ENCODE peak calls at places on chromosomes 11 and 22, in nine cellular contexts. D is GM23248, Z is neural progenitor cell, P is HCT116, N is SK-N-SH, X is PC-3, E is hepatocyte, J is OCI-LY7, O is GM23338. T is an unnamed sample. For H3K4me1, the result is how much of the 10 kb centered on the place peaks cover.

GRCh38 chr11:84430661-84431060 is 1144.5 kb upstream of the CCDC90B start:
- DNase-seq in D (no peak), Z (peak), P (no peak), N (no peak), X (peak), E (peak), J (no peak), O (peak), T (peak)

GRCh38 chr11:12229450-12230229 is 119.2 kb downstream of the MICAL2 start:
- DNase-seq in D (no peak), Z (no peak), P (no peak), N (no peak), X (peak), E (peak), J (no peak), O (no peak), T (no peak)

GRCh38 chr22:24066260-24066659 is 55.2 kb downstream of the CABIN1 start:
- DNase-seq in D (peak), Z (no peak), P (no peak), N (no peak), X (no peak), E (no peak), J (peak), O (no peak), T (no peak)

GRCh38 chr11:69076129-69076791 is 27.5 kb downstream of the TPCN2 start:
- DNase-seq in D (no peak), Z (no peak), P (no peak), N (no peak), X (peak), E (no peak), J (no peak), O (no peak), T (no peak)

GRCh38 chr22:39559456-39560105 is 11.0 kb upstream of the CACNA1I start:
- DNase-seq in D (peak), Z (peak), P (no peak), N (peak), X (peak), E (peak), J (peak), O (peak), T (no peak)

GRCh38 chr22:29799217-29799680 is 32.1 kb downstream of the UQCR10 start:
- DNase-seq in D (peak), Z (no peak), P (peak), N (peak), X (peak), E (peak), J (no peak), O (no peak), T (no peak)

GRCh38 chr11:279966-280761 is 2.0 kb downstream of the NLRP6 start:
- DNase-seq in D (peak), Z (no peak), P (no peak), N (peak), X (no peak), E (no peak), J (no peak), O (peak), T (no peak)

GRCh38 chr11:72244317-72245231 is 598 bp upstream of the PHOX2A start:
- DNase-seq in D (no peak), Z (peak), P (no peak), N (peak), X (no peak), E (no peak), J (no peak), O (peak), T (no peak)

GRCh38 chr11:134864968-134865305 is 452.9 kb upstream of the B3GAT1 start:
- DNase-seq in D (no peak), Z (no peak), P (no peak), N (no peak), X (no peak), E (no peak), J (no peak), O (no peak), T (no peak)

GRCh38 chr11:2590951-2591754 is 108.6 kb downstream of the KCNQ1OT1 start:
- DNase-seq in D (no peak), Z (no peak), P (no peak), N (peak), X (no peak), E (peak), J (no peak), O (no peak), T (no peak)

GRCh38 chr22:50131894-50132293 is 38.6 kb upstream of the PANX2 start:
- DNase-seq in D (no peak), Z (no peak), P (no peak), N (no peak), X (no peak), E (no peak), J (no peak), O (no peak), T (no peak)

GRCh38 chr11:65593518-65594414 is 1.8 kb downstream of the KCNK7 start:
- DNase-seq in D (no peak), Z (peak), P (no peak), N (peak), X (peak), E (no peak), J (peak), O (peak), T (peak)

GRCh38 chr22:27461470-27461869 is 340.1 kb downstream of the MN1 start:
- DNase-seq in D (peak), Z (peak), P (no peak), N (no peak), X (peak), E (no peak), J (no peak), O (peak), T (no peak)

GRCh38 chr11:130055637-130056036 is 14.1 kb upstream of the APLP2 start:
- DNase-seq in D (peak), Z (no peak), P (no peak), N (no peak), X (no peak), E (no peak), J (no peak), O (no peak), T (no peak)

GRCh38 chr11:114138411-114138810 is 78.9 kb downstream of the ZBTB16 start:
- DNase-seq in D (no peak), Z (no peak), P (no peak), N (no peak), X (no peak), E (no peak), J (no peak), O (no peak), T (no peak)

GRCh38 chr11:58471892-58472291 is 29.9 kb upstream of the OR5B12 start:
- DNase-seq in D (no peak), Z (no peak), P (no peak), N (no peak), X (no peak), E (no peak), J (no peak), O (peak), T (no peak)

GRCh38 chr11:113885897-113886296 is 10.5 kb upstream of the USP28 start:
- DNase-seq in D (no peak), Z (no peak), P (no peak), N (no peak), X (peak), E (no peak), J (no peak), O (no peak), T (no peak)

GRCh38 chr11:112381578-112381977 is 120.9 kb upstream of the PLET1 start:
- DNase-seq in D (no peak), Z (no peak), P (no peak), N (no peak), X (no peak), E (no peak), J (no peak), O (no peak), T (no peak)

GRCh38 chr11:128593281-128593680 is 5.9 kb upstream of the ETS1 start:
- DNase-seq in D (peak), Z (peak), P (no peak), N (no peak), X (no peak), E (no peak), J (no peak), O (peak), T (no peak)

GRCh38 chr11:72625746-72626636 is 48.2 kb downstream of the PDE2A start:
- DNase-seq in D (no peak), Z (no peak), P (no peak), N (peak), X (no peak), E (peak), J (no peak), O (peak), T (no peak)

GRCh38 chr11:82974135-82974534 is 72.6 kb downstream of the DDIAS start:
- DNase-seq in D (no peak), Z (no peak), P (no peak), N (no peak), X (no peak), E (no peak), J (no peak), O (no peak), T (no peak)

GRCh38 chr11:102244681-102245409 is 72.4 kb upstream of the BIRC3 start:
- DNase-seq in D (peak), Z (no peak), P (peak), N (no peak), X (peak), E (no peak), J (no peak), O (no peak), T (no peak)

GRCh38 chr11:94576306-94576705 is 9.1 kb downstream of the PIWIL4 start:
- DNase-seq in D (no peak), Z (no peak), P (no peak), N (no peak), X (no peak), E (no peak), J (no peak), O (no peak), T (no peak)

GRCh38 chr11:2778630-2779498 is 79.1 kb upstream of the KCNQ1OT1 start:
- DNase-seq in D (peak), Z (no peak), P (no peak), N (peak), X (peak), E (peak), J (no peak), O (no peak), T (peak)

GRCh38 chr11:126968915-126969314 is 31.7 kb downstream of the KIRREL3 start:
- DNase-seq in D (peak), Z (peak), P (no peak), N (no peak), X (no peak), E (no peak), J (no peak), O (peak), T (peak)

GRCh38 chr11:122076721-122077120 is 39.3 kb downstream of the BLID start:
- DNase-seq in D (no peak), Z (no peak), P (no peak), N (no peak), X (no peak), E (no peak), J (no peak), O (no peak), T (no peak)

GRCh38 chr11:36672815-36673450 is 74.9 kb upstream of the RAG2 start:
- DNase-seq in D (peak), Z (peak), P (peak), N (peak), X (peak), E (peak), J (peak), O (peak), T (peak)
- TF ChIP-seq EZH2phosphoT487 in D (no peak), Z (no peak), P (no peak), N (no peak), X (no peak), E (no peak), J (no peak), O (no peak), T (no peak)

GRCh38 chr11:13502492-13502891 is 6.7 kb upstream of the PTH start:
- DNase-seq in D (no peak), Z (no peak), P (no peak), N (no peak), X (no peak), E (no peak), J (no peak), O (no peak), T (no peak)
- H3K4me1 ChIP-seq in D (under half), Z (under half), P (under half), N (under half), X (under half), E (under half), J (under half), O (under half), T (under half)

DNA sequence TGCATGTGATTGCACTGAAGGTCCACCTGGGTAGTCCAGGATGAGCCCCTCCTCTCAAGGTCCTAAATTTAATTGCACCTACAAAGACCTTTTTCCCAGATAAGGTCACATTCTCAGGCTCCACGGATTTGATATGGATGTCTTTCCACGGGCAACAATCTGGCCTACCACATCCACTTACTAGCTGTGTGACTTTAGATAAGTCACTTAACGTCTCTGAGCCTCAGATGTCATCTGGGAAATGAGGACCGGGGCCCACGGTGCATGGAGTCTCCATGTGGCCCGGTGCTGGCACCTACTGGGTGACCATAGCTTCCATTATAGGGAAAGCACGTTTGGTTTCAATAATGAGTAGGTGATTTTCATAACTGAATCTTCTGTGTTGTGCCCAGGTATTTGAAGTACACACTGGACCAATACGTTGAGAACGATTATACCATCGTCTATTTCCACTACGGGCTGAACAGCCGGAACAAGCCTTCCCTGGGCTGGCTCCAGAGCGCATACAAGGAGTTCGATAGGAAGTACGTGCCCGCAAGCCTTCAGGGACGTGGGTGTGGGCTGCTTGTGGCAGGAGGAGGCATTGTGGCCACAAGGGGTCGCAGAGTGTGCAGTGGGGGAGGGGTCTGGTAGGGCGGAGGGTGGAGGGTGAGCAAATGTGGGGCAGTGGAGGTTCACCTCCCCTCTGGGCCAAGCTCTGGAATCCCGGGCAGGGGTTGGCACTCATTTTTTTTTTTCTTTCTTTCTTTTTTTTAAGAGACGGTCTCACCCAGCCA is 55.7 kb downstream of the ARHGAP8 start:
- DNase-seq in D (no peak), Z (peak), P (no peak), N (peak), X (no peak), E (no peak), J (peak), O (peak), T (no peak)
- TF ChIP-seq EZH2phosphoT487 in D (no peak), Z (no peak), P (no peak), N (no peak), X (no peak), E (no peak), J (no peak), O (no peak), T (no peak)

DNA sequence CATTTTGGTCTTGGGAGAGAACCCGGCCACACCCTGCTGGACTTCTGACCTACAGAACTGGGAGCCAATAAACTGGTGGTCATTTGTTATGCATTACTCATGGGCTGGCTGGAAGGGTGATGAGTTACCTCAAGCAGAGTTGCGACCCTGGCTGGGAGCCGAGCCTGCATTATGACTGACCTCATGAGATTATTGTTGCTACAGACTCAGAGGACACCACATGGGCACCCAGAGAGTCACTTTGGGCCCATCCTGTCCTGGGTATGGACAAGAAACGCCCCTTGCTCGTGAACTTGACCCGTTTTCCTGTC is 531.7 kb downstream of the TBC1D22A start:
- DNase-seq in D (peak), Z (no peak), P (no peak), N (no peak), X (peak), E (no peak), J (no peak), O (no peak), T (no peak)
- H3K4me1 ChIP-seq in D (under half), Z (under half), P (under half), N (under half), X (under half), E (under half), J (under half), O (under half), T (under half)

DNA sequence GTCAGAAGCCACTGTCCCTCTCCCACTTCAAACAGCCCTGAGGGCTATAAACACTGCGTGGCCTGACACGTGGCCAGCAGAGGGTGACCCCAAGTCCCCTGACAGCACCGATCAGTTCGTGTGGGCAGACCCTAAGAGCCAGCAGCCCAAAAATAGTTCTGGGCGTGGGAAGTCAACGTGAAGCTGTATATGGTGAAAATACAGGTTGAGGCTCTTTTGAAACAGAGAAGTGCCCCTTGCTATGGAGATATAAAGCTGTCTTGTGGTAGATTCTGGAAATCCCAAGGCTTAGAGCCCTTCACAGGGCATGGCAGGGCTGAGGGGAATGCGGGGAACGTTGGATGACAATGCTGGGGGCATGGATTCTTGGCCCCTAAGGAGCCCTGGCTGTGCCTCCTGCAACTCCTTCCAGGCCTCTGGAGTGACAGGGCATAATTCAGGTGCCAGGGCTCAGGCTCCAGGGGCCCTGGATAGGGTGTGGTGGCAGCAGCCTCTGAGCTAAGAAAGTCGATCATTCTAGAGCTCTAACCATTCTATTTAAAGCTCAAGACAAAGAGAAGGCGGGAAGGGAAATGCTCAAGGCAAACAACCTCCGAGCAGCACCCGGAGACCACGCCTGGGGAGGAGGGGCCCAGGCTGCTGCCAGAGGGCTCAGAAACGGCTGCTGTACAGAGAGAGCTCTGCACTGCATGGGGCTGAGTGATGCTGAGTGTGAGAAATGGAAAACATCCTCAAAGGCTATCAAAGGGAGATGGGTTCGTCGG is 60.4 kb upstream of the CD5 start:
- DNase-seq in D (no peak), Z (peak), P (no peak), N (no peak), X (peak), E (peak), J (peak), O (peak), T (peak)
- TF ChIP-seq EZH2phosphoT487 in D (no peak), Z (no peak), P (no peak), N (no peak), X (no peak), E (no peak), J (no peak), O (no peak), T (no peak)

T was measured in MM.1S.